ENCODE peak calls at places on chromosomes 7 and 10, in ten cellular contexts. C is heart left ventricle; U is mammary epithelial cell; V is upper lobe of left lung; F is lung; Z is endothelial cell of umbilical vein; X is effector memory CD4-positive, alpha-beta T cell; E is fibroblast of lung; B is OCI-LY7; N is PC-9. K is an unnamed sample.

GRCh38 chr7:55432937-55433784 is 68.0 kb downstream of the LANCL2 start:
- DNase-seq in C (no peak), U (peak; percentile 42), V (no peak), F (no peak), Z (peak; percentile 36), X (no peak), E (peak; percentile 58), B (peak; percentile 72), N (peak; percentile 79), K (no peak)

GRCh38 chr7:27031289-27032172 is 64.3 kb downstream of the HOXA1 start:
- DNase-seq in C (no peak), U (peak; percentile 61), V (no peak), F (no peak), Z (peak; percentile 56), X (no peak), E (peak; percentile 76), B (peak; percentile 12), N (peak; percentile 88), K (no peak)

GRCh38 chr7:121961491-121961890 is 88.5 kb downstream of the PTPRZ1 start:
- DNase-seq in C (no peak), U (no peak), V (no peak), F (no peak), Z (no peak), X (no peak), E (no peak), B (no peak), N (no peak), K (no peak)

GRCh38 chr7:33774762-33775523 is 130.4 kb upstream of the BMPER start:
- DNase-seq in C (peak; percentile 42), U (peak; percentile 91), V (peak; percentile 58), F (peak; percentile 44), Z (no peak), X (no peak), E (peak; percentile 95), B (no peak), N (no peak), K (no peak)

GRCh38 chr10:1256139-1256720 is 200.0 kb downstream of the WDR37 start:
- DNase-seq in C (no peak), U (no peak), V (no peak), F (no peak), Z (no peak), X (no peak), E (no peak), B (no peak), N (no peak), K (no peak)

GRCh38 chr10:4771554-4772201 is 54.3 kb upstream of the AKR1E2 start:
- DNase-seq in C (no peak), U (peak; percentile 65), V (no peak), F (no peak), Z (no peak), X (no peak), E (peak; percentile 55), B (no peak), N (no peak), K (no peak)

GRCh38 chr10:6175329-6176055 is 27.2 kb upstream of the PFKFB3 start:
- DNase-seq in C (no peak), U (no peak), V (no peak), F (no peak), Z (no peak), X (no peak), E (no peak), B (no peak), N (no peak), K (no peak)

GRCh38 chr7:55100172-55100961 is 81.5 kb downstream of the EGFR start:
- DNase-seq in C (peak; percentile 90), U (no peak), V (peak; percentile 80), F (no peak), Z (no peak), X (no peak), E (peak; percentile 64), B (no peak), N (no peak), K (no peak)

GRCh38 chr10:92729886-92730285 is 40.1 kb downstream of the HHEX start:
- DNase-seq in C (no peak), U (no peak), V (no peak), F (no peak), Z (no peak), X (no peak), E (no peak), B (peak; percentile 90), N (no peak), K (no peak)

GRCh38 chr7:70619130-70619529 is 512.8 kb upstream of the GALNT17 start:
- DNase-seq in C (no peak), U (no peak), V (no peak), F (no peak), Z (no peak), X (no peak), E (no peak), B (no peak), N (no peak), K (no peak)
- H3K4me1 ChIP-seq in C (no peaks in the 10 kb centered on the region), U (peaks cover 29% of the 10 kb centered on the region), V (no peaks in the 10 kb centered on the region), F (no peaks in the 10 kb centered on the region), Z (no peaks in the 10 kb centered on the region), X (no peaks in the 10 kb centered on the region), E (no peaks in the 10 kb centered on the region), B (no peaks in the 10 kb centered on the region), N (no peaks in the 10 kb centered on the region), K (peaks cover 12% of the 10 kb centered on the region)

GRCh38 chr7:2714636-2715035 is 26.6 kb downstream of the AMZ1 start:
- DNase-seq in C (no peak), U (no peak), V (no peak), F (no peak), Z (no peak), X (no peak), E (no peak), B (no peak), N (no peak), K (no peak)
- H3K36me3 ChIP-seq in C (peaks cover 16% of the 10 kb centered on the region), U (no peaks in the 10 kb centered on the region), V (no peaks in the 10 kb centered on the region), F (no peaks in the 10 kb centered on the region), Z (no peaks in the 10 kb centered on the region), X (no peaks in the 10 kb centered on the region), E (peaks cover 4% of the 10 kb centered on the region), B (no peaks in the 10 kb centered on the region), N (peaks cover 3% of the 10 kb centered on the region), K (no peaks in the 10 kb centered on the region)

GRCh38 chr10:102396251-102396650 is 746 bp downstream of the NFKB2 start:
- DNase-seq in C (no peak), U (no peak), V (no peak), F (no peak), Z (no peak), X (no peak), E (no peak), B (no peak), N (no peak), K (no peak)
- H3K4me1 ChIP-seq in C (peaks cover 28% of the 10 kb centered on the region), U (peaks cover 29% of the 10 kb centered on the region), V (peaks cover 44% of the 10 kb centered on the region), F (no peaks in the 10 kb centered on the region), Z (peaks cover 17% of the 10 kb centered on the region), X (peaks cover 32% of the 10 kb centered on the region), E (peaks cover 4% of the 10 kb centered on the region), B (peaks cover 29% of the 10 kb centered on the region), N (peaks cover 7% of the 10 kb centered on the region), K (peaks cover 40% of the 10 kb centered on the region)

DNA sequence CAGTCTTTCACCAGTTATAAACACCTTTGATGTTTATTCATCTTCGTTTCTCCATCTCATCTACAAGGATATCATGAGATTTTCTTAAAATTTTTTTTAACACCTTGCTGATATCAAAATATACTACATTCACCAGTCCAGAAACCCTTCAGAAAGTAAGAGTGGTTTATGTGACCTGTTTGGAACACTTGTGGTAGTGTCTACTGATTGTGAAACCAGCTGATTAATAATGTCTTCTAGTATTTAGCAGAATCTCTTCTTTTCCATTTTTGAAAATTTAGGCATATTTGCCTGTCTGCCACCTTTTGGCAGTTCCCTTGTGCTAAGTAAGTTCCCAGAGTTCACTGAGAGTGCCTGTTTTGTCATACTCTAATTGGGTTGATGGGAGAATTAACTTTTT is 18.5 kb downstream of the DLD start:
- DNase-seq in C (no peak), U (no peak), V (no peak), F (no peak), Z (no peak), X (no peak), E (no peak), B (no peak), N (no peak), K (no peak)
- H3K36me3 ChIP-seq in C (peaks cover 94% of the 10 kb centered on the region), U (peaks cover 40% of the 10 kb centered on the region), V (peaks cover 75% of the 10 kb centered on the region), F (peaks cover 28% of the 10 kb centered on the region), Z (peaks cover 19% of the 10 kb centered on the region), X (peaks cover 67% of the 10 kb centered on the region), E (peaks cover 3% of the 10 kb centered on the region), B (peaks cover 100% of the 10 kb centered on the region), N (peaks cover 52% of the 10 kb centered on the region), K (no peaks in the 10 kb centered on the region)

GRCh38 chr7:137977173-137977572 is 24.7 kb downstream of the CREB3L2 start:
- DNase-seq in C (no peak), U (no peak), V (no peak), F (no peak), Z (no peak), X (no peak), E (no peak), B (no peak), N (no peak), K (no peak)
- H3K4me1 ChIP-seq in C (peaks cover 52% of the 10 kb centered on the region), U (peaks cover 15% of the 10 kb centered on the region), V (peaks cover 28% of the 10 kb centered on the region), F (peaks cover 22% of the 10 kb centered on the region), Z (peaks cover 29% of the 10 kb centered on the region), X (no peaks in the 10 kb centered on the region), E (peaks cover 51% of the 10 kb centered on the region), B (peaks cover 20% of the 10 kb centered on the region), N (peaks cover 51% of the 10 kb centered on the region), K (peaks cover 44% of the 10 kb centered on the region)

DNA sequence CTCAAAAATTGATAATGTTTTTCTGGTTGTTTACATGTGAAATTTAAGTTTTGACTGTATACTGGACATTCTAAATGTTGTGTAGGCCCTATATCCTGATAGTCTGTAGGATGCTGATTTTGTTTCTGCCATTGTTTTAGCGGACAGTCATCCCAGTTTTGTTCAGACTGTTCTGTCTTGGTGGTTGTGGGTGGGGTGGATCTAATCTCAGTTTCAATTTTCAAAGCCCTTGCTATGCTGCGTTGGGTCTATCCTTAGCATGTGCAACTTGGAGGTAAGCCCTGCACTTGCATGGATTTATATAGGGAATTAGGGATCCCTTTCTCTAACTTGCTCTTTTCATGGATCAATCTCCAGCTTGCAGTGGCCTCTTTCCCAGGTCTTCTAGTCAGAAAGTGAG is 19.1 kb downstream of the DBF4 start:
- DNase-seq in C (no peak), U (no peak), V (no peak), F (no peak), Z (no peak), X (no peak), E (no peak), B (no peak), N (no peak), K (no peak)
- H3K36me3 ChIP-seq in C (peaks cover 26% of the 10 kb centered on the region), U (peaks cover 30% of the 10 kb centered on the region), V (peaks cover 24% of the 10 kb centered on the region), F (no peaks in the 10 kb centered on the region), Z (peaks cover 10% of the 10 kb centered on the region), X (peaks cover 33% of the 10 kb centered on the region), E (peaks cover 4% of the 10 kb centered on the region), B (peaks cover 98% of the 10 kb centered on the region), N (peaks cover 27% of the 10 kb centered on the region), K (no peaks in the 10 kb centered on the region)

DNA sequence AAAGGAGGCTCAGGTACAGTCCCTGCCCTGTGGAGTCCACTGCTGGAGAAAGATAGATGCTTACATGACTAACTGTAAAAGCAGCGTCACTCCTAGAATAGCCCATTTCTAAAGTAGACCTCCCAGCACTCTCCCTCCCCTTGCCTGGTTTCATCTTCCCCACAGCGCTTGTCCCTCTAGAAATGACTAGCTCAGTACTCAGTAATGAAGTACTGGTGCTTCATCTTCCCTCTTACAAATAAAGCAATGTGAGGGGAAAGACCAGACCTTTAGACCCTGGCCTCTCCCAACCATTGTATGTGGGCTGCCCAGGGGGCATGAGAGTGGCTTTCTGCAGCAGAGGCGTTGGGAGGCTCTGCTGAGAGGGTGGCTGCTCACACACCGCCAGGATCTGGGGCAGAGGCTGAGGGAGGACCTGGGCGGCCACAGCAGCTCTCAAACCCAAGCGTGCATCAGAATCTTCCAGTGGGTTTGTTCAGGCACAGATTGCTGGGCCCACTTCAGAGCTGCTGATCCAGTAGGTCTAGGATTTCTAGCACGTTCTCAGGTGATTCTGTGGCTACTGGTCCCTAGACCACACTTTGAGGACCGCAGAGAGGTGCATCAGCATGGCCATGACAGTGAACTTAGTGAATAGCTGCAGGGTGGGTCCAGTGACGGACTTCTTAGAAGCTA is 110.3 kb upstream of the ANLN start:
- DNase-seq in C (no peak), U (no peak), V (no peak), F (no peak), Z (no peak), X (no peak), E (peak; percentile 37), B (no peak), N (peak; percentile 31), K (no peak)
- H3K4me1 ChIP-seq in C (peaks cover 38% of the 10 kb centered on the region), U (peaks cover 12% of the 10 kb centered on the region), V (peaks cover 19% of the 10 kb centered on the region), F (no peaks in the 10 kb centered on the region), Z (peaks cover 6% of the 10 kb centered on the region), X (peaks cover 27% of the 10 kb centered on the region), E (peaks cover 11% of the 10 kb centered on the region), B (peaks cover 43% of the 10 kb centered on the region), N (peaks cover 58% of the 10 kb centered on the region), K (peaks cover 33% of the 10 kb centered on the region)

K was measured in esophagus squamous epithelium.